ENCODE peak calls at places on chromosomes 11 and 22, in nine cellular contexts. L is Panc1; T is DMS153; R is AG08395; O is hepatocyte; G is activated CD4-positive, alpha-beta T cell treated with anti-CD3 and anti-CD28 coated beads, Interleukin-2, amount 10 ng/mL, durations not matched to agents 24 days and 14 days; F is nucleus accumbens; K is activated CD8-positive, alpha-beta memory T cell treated with anti-CD3 and anti-CD28 coated beads, Interleukin-2, amount 50 U/mL, for 4 hours; D is memory B cell. I is an unnamed sample.

GRCh38 chr11:30312243-30312642 is 10.7 kb upstream of the ARL14EP start:
- DNase-seq in L (no peak), T (no peak), R (no peak), O (no peak), G (no peak), F (no peak), K (no peak), D (no peak), I (no peak)

GRCh38 chr11:104852811-104853210 is 45.4 kb downstream of the CASP12 start:
- DNase-seq in L (no peak), T (no peak), R (no peak), O (no peak), G (no peak), F (no peak), K (no peak), D (no peak), I (no peak)

GRCh38 chr11:106304274-106304673 is 226.8 kb downstream of the AASDHPPT start:
- DNase-seq in L (no peak), T (no peak), R (peak), O (no peak), G (no peak), F (no peak), K (no peak), D (no peak), I (no peak)

GRCh38 chr22:19105867-19106802 is 16.1 kb downstream of the DGCR2 start:
- DNase-seq in L (no peak), T (no peak), R (no peak), O (no peak), G (peak), F (no peak), K (peak), D (no peak), I (peak)

GRCh38 chr11:96197221-96197620 is 145.8 kb downstream of the MAML2 start:
- DNase-seq in L (no peak), T (no peak), R (no peak), O (no peak), G (no peak), F (no peak), K (no peak), D (no peak), I (no peak)

GRCh38 chr11:85759915-85760314 is 51.0 kb downstream of the SYTL2 start:
- DNase-seq in L (no peak), T (no peak), R (peak), O (no peak), G (no peak), F (no peak), K (no peak), D (no peak), I (peak)

GRCh38 chr22:26811717-26811992 is 154.3 kb downstream of the MIAT start:
- DNase-seq in L (no peak), T (no peak), R (no peak), O (no peak), G (no peak), F (no peak), K (no peak), D (no peak), I (no peak)

GRCh38 chr11:102293873-102294601 is 23.2 kb upstream of the BIRC3 start:
- DNase-seq in L (peak), T (peak), R (peak), O (peak), G (peak), F (no peak), K (no peak), D (peak), I (peak)

GRCh38 chr22:40687706-40688105 is 8.4 kb downstream of the MCHR1 start:
- DNase-seq in L (no peak), T (no peak), R (no peak), O (no peak), G (no peak), F (no peak), K (no peak), D (no peak), I (no peak)

GRCh38 chr11:3164540-3165151 is 464 bp downstream of the OSBPL5 start:
- DNase-seq in L (no peak), T (no peak), R (no peak), O (no peak), G (no peak), F (no peak), K (no peak), D (no peak), I (no peak)

GRCh38 chr11:92440701-92441338 is 216.2 kb downstream of the FAT3 start:
- DNase-seq in L (no peak), T (no peak), R (no peak), O (no peak), G (no peak), F (no peak), K (no peak), D (no peak), I (no peak)

GRCh38 chr11:124669193-124669592 is 4.3 kb downstream of the SIAE start:
- DNase-seq in L (peak), T (no peak), R (peak), O (peak), G (peak), F (peak), K (peak), D (peak), I (peak)

GRCh38 chr22:19772673-19773469 is 12.3 kb downstream of the TBX1 start:
- DNase-seq in L (no peak), T (peak), R (no peak), O (no peak), G (no peak), F (no peak), K (no peak), D (peak), I (no peak)

GRCh38 chr11:38648597-38648996 is 2050.6 kb upstream of the RAG2 start:
- DNase-seq in L (no peak), T (no peak), R (no peak), O (no peak), G (no peak), F (no peak), K (no peak), D (no peak), I (no peak)

GRCh38 chr11:102640946-102641345 is 15.8 kb upstream of the MMP20 start:
- DNase-seq in L (no peak), T (no peak), R (no peak), O (peak), G (no peak), F (no peak), K (no peak), D (no peak), I (no peak)